ENCODE peak calls at places on chromosome 5, in nine cellular contexts. W is astrocyte of the hippocampus; P is dorsolateral prefrontal cortex; M is heart left ventricle; L is NCI-H1048; J is NCI-H1105 treated with DMSO at 0.1 percent for 48 hours; X is B cell; Q is stimulated activated CD8-positive, alpha-beta memory T cell treated with anti-CD3 and anti-CD28 coated beads, Interleukin-4, amount 100 ng/mL, for 4 hours; D is A549. E is an unnamed sample.

GRCh38 chr5:2204366-2205184 is 321.9 kb upstream of the IRX4 start:
- DNase-seq in P (no peak), D (no peak), M (no peak), L (no peak), W (no peak), J (no peak), X (no peak), Q (no peak), E (no peak)

GRCh38 chr5:166436857-166437256 is 1854.6 kb upstream of the WWC1 start:
- DNase-seq in M (no peak), Q (no peak), W (peak), L (no peak), J (no peak), P (no peak), D (no peak), X (no peak), E (no peak)

GRCh38 chr5:172641359-172642045 is 439 bp downstream of the NEURL1B start:
- DNase-seq in W (no peak), L (no peak), J (no peak), Q (no peak), X (peak), P (peak), M (peak), D (peak), E (no peak)

GRCh38 chr5:62143268-62144229 is 162.5 kb upstream of the KIF2A start:
- DNase-seq in X (no peak), J (no peak), D (peak), W (peak), P (no peak), M (no peak), L (peak), Q (no peak), E (no peak)

GRCh38 chr5:100519075-100519474 is 16.1 kb upstream of the FAM174A start:
- DNase-seq in D (no peak), J (no peak), P (no peak), X (no peak), W (no peak), M (no peak), L (no peak), Q (no peak), E (no peak)

GRCh38 chr5:90408571-90409317 is 812 bp downstream of the CETN3 start:
- DNase-seq in J (no peak), W (peak), D (no peak), Q (no peak), L (no peak), X (no peak), P (no peak), M (no peak), E (no peak)

GRCh38 chr5:169695919-169696490 is 58.9 kb downstream of the DOCK2 start:
- DNase-seq in L (no peak), D (peak), M (no peak), P (no peak), J (no peak), Q (no peak), W (peak), X (no peak), E (no peak)

GRCh38 chr5:136222575-136223235 is 29.7 kb upstream of the SMIM32 start:
- DNase-seq in P (no peak), X (no peak), J (no peak), M (no peak), D (no peak), L (no peak), W (no peak), Q (no peak), E (no peak)

GRCh38 chr5:134092875-134093274 is 21.6 kb upstream of the TCF7 start:
- DNase-seq in P (no peak), W (peak), J (no peak), M (no peak), L (no peak), D (peak), Q (no peak), X (no peak), E (no peak)

GRCh38 chr5:132674671-132675506 is 1.1 kb downstream of the IL4 start:
- DNase-seq in P (no peak), M (no peak), W (peak), X (no peak), L (no peak), J (no peak), D (peak), Q (no peak), E (no peak)

GRCh38 chr5:68383888-68384310 is 168.3 kb downstream of the PIK3R1 start:
- DNase-seq in W (no peak), X (no peak), Q (no peak), D (no peak), J (no peak), L (no peak), M (no peak), P (no peak), E (no peak)

GRCh38 chr5:151717390-151717789 is 30.7 kb upstream of the SPARC start:
- DNase-seq in Q (no peak), X (no peak), W (no peak), D (no peak), J (no peak), L (no peak), P (no peak), M (no peak), E (no peak)

GRCh38 chr5:143446535-143447226 is 43.2 kb upstream of the NR3C1 start:
- DNase-seq in W (no peak), L (no peak), P (no peak), X (no peak), J (no peak), Q (no peak), D (no peak), M (no peak), E (no peak)

GRCh38 chr5:136084698-136085097 is 47.9 kb upstream of the SMAD5 start:
- DNase-seq in M (peak), Q (no peak), W (no peak), J (peak), X (no peak), L (no peak), D (no peak), P (peak), E (no peak)

GRCh38 chr5:6900247-6900646 is 187.0 kb downstream of the TENT4A start:
- DNase-seq in P (no peak), Q (no peak), L (no peak), X (no peak), W (no peak), M (no peak), J (no peak), D (no peak), E (no peak)

GRCh38 chr5:3537942-3538341 is 57.7 kb upstream of the IRX1 start:
- DNase-seq in Q (no peak), P (no peak), L (no peak), J (no peak), M (no peak), W (no peak), X (no peak), D (no peak), E (no peak)

GRCh38 chr5:124713595-124713994 is 32.8 kb downstream of the ZNF608 start:
- DNase-seq in P (no peak), J (no peak), Q (no peak), L (no peak), D (no peak), X (no peak), W (no peak), M (no peak), E (no peak)

GRCh38 chr5:172765766-172766286 is 5.2 kb downstream of the DUSP1 start:
- DNase-seq in W (peak), D (peak), J (no peak), Q (no peak), L (no peak), M (no peak), P (no peak), X (peak), E (no peak)

GRCh38 chr5:10599828-10600227 is 36.0 kb downstream of the ANKRD33B start:
- DNase-seq in D (no peak), L (no peak), J (no peak), W (peak), X (no peak), Q (no peak), M (no peak), P (no peak), E (no peak)

GRCh38 chr5:78566747-78567449 is 81.7 kb downstream of the LHFPL2 start:
- DNase-seq in J (no peak), X (no peak), D (no peak), M (no peak), L (no peak), W (no peak), Q (no peak), P (no peak), E (no peak)

GRCh38 chr5:21613971-21614488 is 1239.1 kb downstream of the CDH12 start:
- DNase-seq in J (no peak), M (no peak), L (no peak), Q (no peak), W (peak), P (no peak), X (no peak), D (no peak), E (no peak)

GRCh38 chr5:90878549-90879196 is 320.1 kb downstream of the ADGRV1 start:
- DNase-seq in D (no peak), Q (no peak), J (no peak), X (no peak), L (no peak), M (no peak), P (no peak), W (peak), E (no peak)

GRCh38 chr5:14149672-14150053 is 6.5 kb downstream of the TRIO start:
- DNase-seq in P (no peak), J (no peak), X (no peak), D (no peak), L (no peak), W (no peak), Q (no peak), M (no peak), E (no peak)

GRCh38 chr5:126801992-126802294 is 25.0 kb downstream of the LMNB1 start:
- DNase-seq in P (no peak), W (peak), X (peak), M (no peak), Q (no peak), J (no peak), L (no peak), D (peak), E (no peak)

GRCh38 chr5:56412601-56413379 is 179.7 kb upstream of the ANKRD55 start:
- DNase-seq in Q (no peak), X (peak), M (peak), J (no peak), W (no peak), P (no peak), D (no peak), L (no peak), E (no peak)

GRCh38 chr5:334903-335739 is 13.6 kb downstream of the AHRR start:
- DNase-seq in Q (no peak), W (no peak), L (no peak), M (no peak), P (no peak), X (no peak), J (peak), D (no peak), E (no peak)

GRCh38 chr5:10355071-10355889 is 1.8 kb downstream of the MARCHF6 start:
- DNase-seq in W (peak), Q (no peak), J (peak), M (no peak), P (no peak), L (no peak), D (no peak), X (peak), E (no peak)

GRCh38 chr5:140109050-140109817 is 4.7 kb upstream of the PURA start:
- DNase-seq in Q (no peak), L (no peak), D (no peak), J (no peak), X (peak), P (peak), W (peak), M (no peak), E (no peak)

GRCh38 chr5:131749138-131749537 is 47.7 kb downstream of the FNIP1 start:
- DNase-seq in W (no peak), D (no peak), J (no peak), L (no peak), Q (no peak), M (no peak), P (no peak), X (no peak), E (no peak)

GRCh38 chr5:6470672-6471071 is 22.0 kb downstream of the UBE2QL1 start:
- DNase-seq in M (no peak), W (no peak), P (no peak), X (no peak), D (no peak), L (no peak), J (no peak), Q (no peak), E (no peak)

GRCh38 chr5:178120661-178121357 is 7.5 kb downstream of the N4BP3 start:
- DNase-seq in X (peak), W (peak), Q (no peak), L (peak), J (peak), D (peak), M (peak), P (peak), E (peak)

GRCh38 chr5:17374973-17375844 is 122.8 kb upstream of the TAF11L2 start:
- DNase-seq in L (no peak), P (no peak), Q (no peak), M (no peak), X (no peak), J (no peak), W (peak), D (peak), E (no peak)

GRCh38 chr5:172454355-172455086 is at the start of gene SH3PXD2B:
- DNase-seq in M (peak), D (peak), Q (no peak), J (peak), P (peak), W (peak), L (no peak), X (peak), E (no peak)

GRCh38 chr5:178338750-178339144 is 106.1 kb upstream of the PHYKPL start:
- DNase-seq in X (no peak), D (no peak), M (no peak), J (peak), P (no peak), Q (no peak), L (no peak), W (no peak), E (no peak)